ENCODE peak calls at places on chromosomes 12 and 14, in seven cellular contexts. One of them, this sample, is unnamed.
A peak's percentile ranks its signal among the peaks of the same experiment; 100 is the strongest.

GRCh38 chr12:113236539-113237354 is 15.5 kb downstream of the TPCN1 start:
- DNase-seq in K562: no peak
- DNase-seq in HepG2: no peak
- DNase-seq in GM12891: no peak
- DNase-seq in SK-N-SH: no peak
- DNase-seq in GM12878: no peak
- DNase-seq in H1: no peak
- DNase-seq in this sample: no peak

GRCh38 chr12:72024613-72025012 is 86.0 kb downstream of the TPH2 start:
- DNase-seq in K562: no peak
- DNase-seq in HepG2: no peak
- DNase-seq in GM12891: no peak
- DNase-seq in SK-N-SH: no peak
- DNase-seq in GM12878: no peak
- DNase-seq in H1: no peak
- DNase-seq in this sample: no peak

GRCh38 chr12:14572401-14572800 is 4.7 kb upstream of the PLBD1 start:
- DNase-seq in K562: no peak
- DNase-seq in HepG2: no peak
- DNase-seq in GM12891: no peak
- DNase-seq in SK-N-SH: no peak
- DNase-seq in GM12878: no peak
- DNase-seq in H1: no peak
- DNase-seq in this sample: no peak

GRCh38 chr14:65433157-65433556 is 20.6 kb downstream of the FUT8 start:
- DNase-seq in K562: no peak
- DNase-seq in HepG2: no peak
- DNase-seq in GM12891: no peak
- DNase-seq in SK-N-SH: no peak
- DNase-seq in GM12878: no peak
- DNase-seq in H1: no peak
- DNase-seq in this sample: no peak

GRCh38 chr14:95059126-95059525 is 98.2 kb downstream of the DICER1 start:
- DNase-seq in K562: no peak
- DNase-seq in HepG2: no peak
- DNase-seq in GM12891: no peak
- DNase-seq in SK-N-SH: no peak
- DNase-seq in GM12878: no peak
- DNase-seq in H1: no peak
- DNase-seq in this sample: no peak

GRCh38 chr12:94792690-94793089 is 142.3 kb upstream of the TMCC3 start:
- DNase-seq in K562: no peak
- DNase-seq in HepG2: no peak
- DNase-seq in GM12891: no peak
- DNase-seq in SK-N-SH: no peak
- DNase-seq in GM12878: no peak
- DNase-seq in H1: no peak
- DNase-seq in this sample: no peak

GRCh38 chr14:92353447-92353846 is 30.5 kb downstream of the SLC24A4 start:
- DNase-seq in K562: no peak
- DNase-seq in HepG2: no peak
- DNase-seq in GM12891: no peak
- DNase-seq in SK-N-SH: no peak
- DNase-seq in GM12878: no peak
- DNase-seq in H1: no peak
- DNase-seq in this sample: no peak

GRCh38 chr12:80512781-80513180 is 68.7 kb downstream of the PTPRQ start:
- DNase-seq in K562: no peak
- DNase-seq in HepG2: no peak
- DNase-seq in GM12891: no peak
- DNase-seq in SK-N-SH: no peak
- DNase-seq in GM12878: no peak
- DNase-seq in H1: peak; percentile 50
- DNase-seq in this sample: no peak

GRCh38 chr12:100661300-100661951 is 87.9 kb downstream of the GAS2L3 start:
- DNase-seq in K562: no peak
- DNase-seq in HepG2: no peak
- DNase-seq in GM12891: no peak
- DNase-seq in SK-N-SH: no peak
- DNase-seq in GM12878: no peak
- DNase-seq in H1: no peak
- DNase-seq in this sample: no peak

GRCh38 chr12:30201301-30202160 is 417.8 kb upstream of the TMTC1 start:
- DNase-seq in K562: no peak
- DNase-seq in HepG2: no peak
- DNase-seq in GM12891: no peak
- DNase-seq in SK-N-SH: peak; percentile 34
- DNase-seq in GM12878: no peak
- DNase-seq in H1: peak; percentile 58
- DNase-seq in this sample: no peak

GRCh38 chr12:30202521-30203259 is 418.9 kb upstream of the TMTC1 start:
- DNase-seq in K562: no peak
- DNase-seq in HepG2: no peak
- DNase-seq in GM12891: no peak
- DNase-seq in SK-N-SH: no peak
- DNase-seq in GM12878: no peak
- DNase-seq in H1: no peak
- DNase-seq in this sample: no peak

GRCh38 chr12:30197392-30198047 is 413.8 kb upstream of the TMTC1 start:
- DNase-seq in K562: no peak
- DNase-seq in HepG2: no peak
- DNase-seq in GM12891: no peak
- DNase-seq in SK-N-SH: no peak
- DNase-seq in GM12878: no peak
- DNase-seq in H1: no peak
- DNase-seq in this sample: no peak

GRCh38 chr12:30203981-30204380 is 420.2 kb upstream of the TMTC1 start:
- DNase-seq in K562: no peak
- DNase-seq in HepG2: no peak
- DNase-seq in GM12891: no peak
- DNase-seq in SK-N-SH: no peak
- DNase-seq in GM12878: no peak
- DNase-seq in H1: no peak
- DNase-seq in this sample: no peak

DNA sequence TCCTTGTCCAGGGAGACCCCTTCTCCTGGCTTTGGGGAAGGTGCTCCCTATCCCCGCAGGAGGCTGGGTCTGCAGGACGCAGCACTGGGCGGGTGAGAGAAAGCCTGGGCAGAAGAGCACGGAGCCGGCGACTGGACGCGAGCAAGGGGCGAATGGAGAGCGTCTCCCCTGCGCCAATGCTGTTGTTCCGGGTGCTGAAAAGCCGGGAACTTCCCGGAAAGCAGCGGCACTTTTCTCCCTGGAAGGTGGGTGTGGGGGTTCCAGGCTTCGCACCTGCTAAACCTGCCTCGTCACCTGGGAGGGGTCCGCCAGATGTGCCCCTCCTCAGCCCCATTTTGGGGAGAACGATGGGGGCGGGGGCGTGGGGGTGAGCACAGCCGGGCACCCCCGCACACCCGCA is 417.1 kb upstream of the TMTC1 start:
- DNase-seq in K562: no peak
- DNase-seq in HepG2: no peak
- DNase-seq in GM12891: no peak
- DNase-seq in SK-N-SH: peak; percentile 46
- DNase-seq in GM12878: no peak
- DNase-seq in H1: peak; percentile 61
- DNase-seq in this sample: no peak
- TF ChIP-seq TAF1 in K562: no peak
- TF ChIP-seq TAF1 in HepG2: no peak
- TF ChIP-seq TAF1 in GM12891: no peak
- TF ChIP-seq TAF1 in SK-N-SH: no peak
- TF ChIP-seq TAF1 in GM12878: no peak
- TF ChIP-seq TAF1 in H1: no peak
- TF ChIP-seq TAF1 in this sample: no peak

GRCh38 chr12:41663487-41664258 is 475.6 kb downstream of the PDZRN4 start:
- DNase-seq in K562: no peak
- DNase-seq in HepG2: peak; percentile 28
- DNase-seq in GM12891: no peak
- DNase-seq in SK-N-SH: peak; percentile 49
- DNase-seq in GM12878: no peak
- DNase-seq in H1: no peak
- DNase-seq in this sample: no peak
- TF ChIP-seq TAF1 in K562: no peak
- TF ChIP-seq TAF1 in HepG2: no peak
- TF ChIP-seq TAF1 in GM12891: no peak
- TF ChIP-seq TAF1 in SK-N-SH: no peak
- TF ChIP-seq TAF1 in GM12878: no peak
- TF ChIP-seq TAF1 in H1: no peak
- TF ChIP-seq TAF1 in this sample: no peak

DNA sequence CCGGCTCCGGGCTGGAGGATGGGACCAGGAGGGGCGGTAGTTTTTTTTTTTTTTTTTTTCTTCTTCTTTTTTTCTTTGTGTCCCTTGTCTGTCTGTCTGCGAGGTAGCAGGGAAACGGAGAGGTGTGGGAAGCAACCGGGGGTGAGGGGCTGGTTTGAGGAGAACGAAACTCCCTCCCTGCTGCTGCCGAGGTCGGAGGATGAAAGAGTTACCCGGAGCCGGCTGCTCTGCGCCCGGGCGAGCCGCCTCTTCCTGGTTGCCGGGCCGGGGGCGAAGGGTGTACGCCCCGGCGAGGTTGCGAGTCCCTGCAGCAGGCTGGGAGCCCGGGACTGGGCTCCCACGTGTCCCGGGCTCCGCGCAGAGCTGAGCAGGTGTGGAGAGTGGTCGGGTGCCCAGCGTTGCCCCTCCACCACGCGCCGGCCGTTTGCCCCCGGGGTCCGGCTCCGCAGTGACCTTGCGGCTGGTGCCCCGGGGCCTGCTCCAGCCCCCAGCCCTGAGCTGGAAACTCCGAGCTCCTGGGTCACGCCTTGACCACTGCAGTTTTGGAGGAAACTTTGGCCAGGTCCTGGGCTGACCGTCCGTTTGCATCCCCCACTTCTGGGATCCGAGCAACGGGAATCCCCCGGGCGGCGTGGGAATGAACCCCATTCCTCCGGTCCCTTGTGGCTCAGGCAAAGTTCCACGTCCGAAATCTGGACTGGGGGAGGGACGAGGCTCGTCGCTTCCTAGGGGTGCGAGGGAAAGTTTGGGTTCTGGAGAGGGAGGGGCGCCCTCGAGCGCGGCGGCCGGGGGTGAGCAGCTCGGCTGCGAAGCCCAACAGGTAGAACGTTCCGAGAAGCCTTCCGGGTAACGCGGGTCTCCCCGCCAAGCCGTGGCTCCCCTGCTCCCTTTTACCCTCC is 1.2 kb downstream of the CHST11 start:
- DNase-seq in K562: peak; percentile 62
- DNase-seq in HepG2: no peak
- DNase-seq in GM12891: peak; percentile 52
- DNase-seq in SK-N-SH: peak; percentile 79
- DNase-seq in GM12878: no peak
- DNase-seq in H1: peak; percentile 66
- DNase-seq in this sample: peak; percentile 58
- TF ChIP-seq TAF1 in K562: no peak
- TF ChIP-seq TAF1 in HepG2: no peak
- TF ChIP-seq TAF1 in GM12891: no peak
- TF ChIP-seq TAF1 in SK-N-SH: no peak
- TF ChIP-seq TAF1 in GM12878: peak; percentile 14
- TF ChIP-seq TAF1 in H1: no peak
- TF ChIP-seq TAF1 in this sample: peak; percentile 24

DNA sequence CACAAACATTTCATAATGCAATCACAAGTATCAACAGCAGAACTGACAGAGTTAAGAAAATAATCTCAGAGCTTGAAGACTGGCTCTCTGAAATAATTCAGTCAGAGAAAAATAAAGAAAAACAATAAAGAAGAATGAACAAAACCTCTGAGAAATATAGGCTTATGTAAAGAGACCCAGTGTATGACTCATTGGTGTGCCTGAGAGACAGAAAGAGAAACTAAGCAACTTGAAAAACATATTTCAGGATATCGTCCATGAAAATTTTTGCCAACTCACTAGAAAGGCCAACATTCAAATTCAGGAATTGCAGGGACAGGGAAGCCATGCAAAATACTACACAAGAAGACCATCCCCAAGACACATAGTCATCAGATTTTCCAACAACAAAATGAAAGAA is 56.2 kb downstream of the APOBEC1 start:
- DNase-seq in K562: no peak
- DNase-seq in HepG2: no peak
- DNase-seq in GM12891: no peak
- DNase-seq in SK-N-SH: no peak
- DNase-seq in GM12878: no peak
- DNase-seq in H1: no peak
- DNase-seq in this sample: no peak
- TF ChIP-seq TAF1 in K562: no peak
- TF ChIP-seq TAF1 in HepG2: no peak
- TF ChIP-seq TAF1 in GM12891: no peak
- TF ChIP-seq TAF1 in SK-N-SH: no peak
- TF ChIP-seq TAF1 in GM12878: no peak
- TF ChIP-seq TAF1 in H1: no peak
- TF ChIP-seq TAF1 in this sample: no peak

GRCh38 chr14:83485591-83485990 is 1951.9 kb upstream of the SEL1L start:
- DNase-seq in K562: no peak
- DNase-seq in HepG2: no peak
- DNase-seq in GM12891: no peak
- DNase-seq in SK-N-SH: no peak
- DNase-seq in GM12878: no peak
- DNase-seq in H1: no peak
- DNase-seq in this sample: no peak
- TF ChIP-seq TAF1 in K562: no peak
- TF ChIP-seq TAF1 in HepG2: no peak
- TF ChIP-seq TAF1 in GM12891: no peak
- TF ChIP-seq TAF1 in SK-N-SH: no peak
- TF ChIP-seq TAF1 in GM12878: no peak
- TF ChIP-seq TAF1 in H1: no peak
- TF ChIP-seq TAF1 in this sample: no peak

GRCh38 chr14:73124180-73124894 is 12.0 kb upstream of the PSEN1 start:
- DNase-seq in K562: no peak
- DNase-seq in HepG2: no peak
- DNase-seq in GM12891: no peak
- DNase-seq in SK-N-SH: no peak
- DNase-seq in GM12878: no peak
- DNase-seq in H1: no peak
- DNase-seq in this sample: no peak
- TF ChIP-seq TAF1 in K562: no peak
- TF ChIP-seq TAF1 in HepG2: no peak
- TF ChIP-seq TAF1 in GM12891: no peak
- TF ChIP-seq TAF1 in SK-N-SH: no peak
- TF ChIP-seq TAF1 in GM12878: no peak
- TF ChIP-seq TAF1 in H1: no peak
- TF ChIP-seq TAF1 in this sample: no peak

DNA sequence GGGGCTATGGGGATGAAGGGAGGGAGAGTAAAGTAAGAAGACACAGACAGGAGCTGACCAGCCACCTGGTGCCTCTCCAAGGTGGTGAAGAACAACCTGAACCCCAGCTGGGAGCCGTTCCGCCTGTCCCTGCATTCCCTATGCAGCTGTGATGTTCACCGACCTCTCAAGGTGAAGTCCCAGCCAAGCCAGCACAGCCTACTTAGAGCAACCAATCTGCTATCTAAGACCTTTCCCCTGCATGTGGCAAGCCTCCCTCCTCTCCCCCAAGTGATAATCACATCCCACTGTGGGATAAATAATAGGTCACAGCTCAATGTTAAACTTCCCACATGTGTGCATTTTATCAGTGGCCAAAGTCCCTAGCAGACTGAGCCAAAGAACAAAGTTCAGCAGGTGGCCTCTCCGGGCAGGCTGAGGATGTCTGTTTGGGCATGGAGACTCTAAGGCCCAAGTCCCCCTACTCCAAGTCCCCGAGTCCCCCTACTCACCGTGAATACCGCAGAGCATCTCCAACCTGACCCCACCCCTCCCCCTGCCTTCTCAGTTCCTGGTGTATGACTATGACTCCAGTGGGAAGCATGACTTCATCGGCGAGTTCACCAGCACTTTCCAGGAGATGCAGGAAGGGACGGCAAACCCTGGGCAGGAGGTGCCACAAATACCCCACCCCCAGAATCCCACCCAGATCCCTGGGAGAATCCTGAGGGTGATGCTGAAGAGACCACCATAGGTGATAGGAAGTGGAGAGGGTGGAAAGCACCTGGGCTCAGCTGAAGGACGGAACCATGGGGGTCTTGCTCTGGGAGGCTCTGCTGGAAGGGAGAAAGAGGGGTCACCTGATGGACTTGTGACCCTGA is 3.5 kb downstream of the CPNE6 start:
- DNase-seq in K562: no peak
- DNase-seq in HepG2: no peak
- DNase-seq in GM12891: no peak
- DNase-seq in SK-N-SH: no peak
- DNase-seq in GM12878: no peak
- DNase-seq in H1: no peak
- DNase-seq in this sample: no peak
- TF ChIP-seq TAF1 in K562: no peak
- TF ChIP-seq TAF1 in HepG2: no peak
- TF ChIP-seq TAF1 in GM12891: no peak
- TF ChIP-seq TAF1 in SK-N-SH: no peak
- TF ChIP-seq TAF1 in GM12878: no peak
- TF ChIP-seq TAF1 in H1: no peak
- TF ChIP-seq TAF1 in this sample: no peak